ENCODE peak calls at places on chromosomes 3 and 15, in nine cellular contexts. L, W, B, G, F, Y, R, X and Q are unnamed samples.

GRCh38 chr3:53075743-53076140 is 29.9 kb upstream of the SFMBT1 start:
- DNase-seq in L (no peak), W (no peak), B (no peak), G (no peak), F (no peak), Y (no peak), R (no peak), X (no peak), Q (no peak)

GRCh38 chr15:95853350-95853749 is 477.1 kb upstream of the NR2F2 start:
- DNase-seq in L (no peak), W (no peak), B (no peak), G (no peak), F (no peak), Y (no peak), R (no peak), X (no peak), Q (no peak)

GRCh38 chr3:67601919-67602608 is 52.3 kb downstream of the SUCLG2 start:
- DNase-seq in L (no peak), W (no peak), B (no peak), G (no peak), F (no peak), Y (no peak), R (no peak), X (no peak), Q (no peak)

GRCh38 chr3:194306109-194306686 is 44.9 kb downstream of the CPN2 start:
- DNase-seq in L (peak; percentile 74), W (no peak), B (no peak), G (no peak), F (no peak), Y (no peak), R (no peak), X (no peak), Q (no peak)

GRCh38 chr15:94456246-94456645 is 224.9 kb downstream of the MCTP2 start:
- DNase-seq in L (no peak), W (no peak), B (no peak), G (no peak), F (no peak), Y (no peak), R (no peak), X (no peak), Q (no peak)

GRCh38 chr15:52936489-52936888 is 146.4 kb upstream of the ONECUT1 start:
- DNase-seq in L (no peak), W (no peak), B (no peak), G (no peak), F (no peak), Y (no peak), R (no peak), X (no peak), Q (no peak)

GRCh38 chr3:172201136-172201989 is 162.0 kb downstream of the FNDC3B start:
- DNase-seq in L (no peak), W (no peak), B (peak; percentile 93), G (no peak), F (peak; percentile 89), Y (peak; percentile 68), R (no peak), X (peak; percentile 74), Q (no peak)

GRCh38 chr3:183826854-183827253 is 1.5 kb upstream of the MAP6D1 start:
- DNase-seq in L (no peak), W (no peak), B (no peak), G (no peak), F (no peak), Y (no peak), R (no peak), X (no peak), Q (no peak)

GRCh38 chr3:167198949-167199348 is 181.1 kb downstream of the ZBBX start:
- DNase-seq in L (no peak), W (no peak), B (no peak), G (no peak), F (no peak), Y (no peak), R (no peak), X (no peak), Q (no peak)

GRCh38 chr3:69425249-69425648 is 39.4 kb upstream of the FRMD4B start:
- DNase-seq in L (peak; percentile 71), W (peak; percentile 11), B (no peak), G (peak; percentile 54), F (no peak), Y (peak; percentile 5), R (peak; percentile 44), X (peak; percentile 27), Q (no peak)

GRCh38 chr15:55637086-55637485 is 48.9 kb upstream of the PYGO1 start:
- DNase-seq in L (no peak), W (no peak), B (no peak), G (no peak), F (no peak), Y (no peak), R (no peak), X (no peak), Q (no peak)

GRCh38 chr3:99678023-99678422 is 39.6 kb downstream of the COL8A1 start:
- DNase-seq in L (no peak), W (no peak), B (peak; percentile 94), G (no peak), F (no peak), Y (no peak), R (no peak), X (no peak), Q (no peak)

GRCh38 chr15:70281811-70282307 is 184.1 kb upstream of the TLE3 start:
- DNase-seq in L (no peak), W (no peak), B (peak; percentile 33), G (no peak), F (no peak), Y (no peak), R (no peak), X (no peak), Q (no peak)

GRCh38 chr3:10505050-10505790 is at the start of gene ATP2B2:
- DNase-seq in L (peak; percentile 83), W (no peak), B (no peak), G (peak; percentile 21), F (no peak), Y (no peak), R (peak; percentile 40), X (no peak), Q (no peak)

GRCh38 chr15:42273900-42274692 is 863 bp upstream of the TMEM87A start:
- DNase-seq in L (peak; percentile 69), W (peak; percentile 55), B (peak; percentile 51), G (no peak), F (peak; percentile 74), Y (peak; percentile 33), R (peak; percentile 18), X (peak; percentile 42), Q (peak; percentile 14)

GRCh38 chr15:96326551-96327154 is 3.8 kb upstream of the NR2F2 start:
- DNase-seq in L (peak; percentile 84), W (no peak), B (no peak), G (peak; percentile 34), F (peak; percentile 52), Y (peak; percentile 44), R (peak; percentile 50), X (no peak), Q (no peak)

GRCh38 chr3:86793786-86794185 is 197.2 kb downstream of the VGLL3 start:
- DNase-seq in L (no peak), W (no peak), B (peak; percentile 89), G (peak; percentile 71), F (no peak), Y (peak; percentile 58), R (peak; percentile 28), X (no peak), Q (peak; percentile 10)

GRCh38 chr15:69807752-69808151 is 290.0 kb downstream of the TLE3 start:
- DNase-seq in L (no peak), W (no peak), B (no peak), G (no peak), F (no peak), Y (no peak), R (no peak), X (no peak), Q (peak; percentile 51)